ENCODE peak calls at places on chromosomes 5 and 9, in seven cellular contexts. D is aorta, P is HepG2, T is fibroblast of lung, R is upper lobe of right lung, E is lung, X is DND-41. O is an unnamed sample.

GRCh38 chr9:126329476-126330275 is 3.0 kb downstream of the MVB12B start:
- DNase-seq in D (no peak), P (no peak), T (no peak), R (no peak), E (no peak), X (no peak), O (no peak)

GRCh38 chr9:5582835-5583195 is 46.1 kb upstream of the RIC1 start:
- DNase-seq in D (no peak), P (no peak), T (peak; percentile 81), R (no peak), E (no peak), X (no peak), O (no peak)

GRCh38 chr5:161548472-161549094 is 2.1 kb upstream of the GABRB2 start:
- DNase-seq in D (no peak), P (no peak), T (no peak), R (no peak), E (no peak), X (no peak), O (no peak)

GRCh38 chr9:27292646-27293045 is 4.3 kb downstream of the EQTN start:
- DNase-seq in D (no peak), P (no peak), T (peak; percentile 1), R (no peak), E (no peak), X (no peak), O (peak; percentile 20)

GRCh38 chr9:4674783-4675182 is 4.6 kb upstream of the CDC37L1 start:
- DNase-seq in D (no peak), P (peak; percentile 34), T (peak; percentile 87), R (no peak), E (no peak), X (no peak), O (peak; percentile 65)

GRCh38 chr9:126501383-126502331 is 112.1 kb upstream of the LMX1B start:
- DNase-seq in D (peak; percentile 44), P (no peak), T (no peak), R (no peak), E (no peak), X (no peak), O (no peak)

GRCh38 chr9:132976571-132976970 is 1.9 kb upstream of the GFI1B start:
- DNase-seq in D (no peak), P (no peak), T (no peak), R (no peak), E (no peak), X (no peak), O (no peak)

GRCh38 chr5:78659714-78660113 is 11.1 kb upstream of the LHFPL2 start:
- DNase-seq in D (no peak), P (peak; percentile 23), T (peak; percentile 89), R (no peak), E (no peak), X (no peak), O (no peak)

GRCh38 chr9:114156311-114156657 is 947 bp downstream of the COL27A1 start:
- DNase-seq in D (peak; percentile 76), P (no peak), T (no peak), R (no peak), E (no peak), X (no peak), O (peak; percentile 38)

GRCh38 chr9:111632051-111632450 is 917 bp downstream of the DNAJC25 start:
- DNase-seq in D (no peak), P (peak; percentile 23), T (no peak), R (no peak), E (no peak), X (no peak), O (no peak)

GRCh38 chr9:124810513-124811355 is 33.8 kb downstream of the OLFML2A start:
- DNase-seq in D (no peak), P (peak; percentile 65), T (peak; percentile 94), R (no peak), E (no peak), X (no peak), O (peak; percentile 60)

GRCh38 chr5:1380011-1380817 is 35.3 kb upstream of the CLPTM1L start:
- DNase-seq in D (peak; percentile 83), P (peak; percentile 37), T (peak; percentile 12), R (peak; percentile 90), E (peak; percentile 69), X (no peak), O (peak; percentile 65)

GRCh38 chr5:138706655-138707480 is 46.4 kb upstream of the CTNNA1 start:
- DNase-seq in D (no peak), P (no peak), T (peak; percentile 89), R (no peak), E (no peak), X (no peak), O (peak; percentile 92)

GRCh38 chr5:168269950-168270349 is 21.5 kb upstream of the WWC1 start:
- DNase-seq in D (no peak), P (no peak), T (no peak), R (no peak), E (no peak), X (no peak), O (peak; percentile 38)

GRCh38 chr5:176809544-176810083 is 745 bp upstream of the UNC5A start:
- DNase-seq in D (no peak), P (no peak), T (no peak), R (no peak), E (no peak), X (no peak), O (peak; percentile 21)

GRCh38 chr5:134511796-134512660 is 13.4 kb upstream of the JADE2 start:
- DNase-seq in D (peak; percentile 84), P (peak; percentile 74), T (peak; percentile 51), R (peak; percentile 77), E (peak; percentile 80), X (no peak), O (peak; percentile 57)

GRCh38 chr5:77775773-77776605 is at the start of gene TBCA:
- DNase-seq in D (peak; percentile 96), P (peak; percentile 78), T (peak; percentile 86), R (peak; percentile 95), E (peak; percentile 86), X (peak; percentile 94), O (peak; percentile 93)

GRCh38 chr5:135452366-135453030 is 347 bp upstream of the TIFAB start:
- DNase-seq in D (peak; percentile 41), P (no peak), T (no peak), R (no peak), E (no peak), X (no peak), O (no peak)

GRCh38 chr9:124045076-124045829 is 33.7 kb downstream of the LHX2 start:
- DNase-seq in D (peak; percentile 84), P (no peak), T (peak; percentile 11), R (peak; percentile 77), E (no peak), X (no peak), O (no peak)

GRCh38 chr5:52269853-52270252 is 517.9 kb upstream of the ITGA1 start:
- DNase-seq in D (no peak), P (no peak), T (no peak), R (no peak), E (no peak), X (peak; percentile 35), O (no peak)

GRCh38 chr5:175892401-175892800 is 21.0 kb downstream of the CPLX2 start:
- DNase-seq in D (no peak), P (no peak), T (no peak), R (no peak), E (no peak), X (no peak), O (no peak)

GRCh38 chr9:109101810-109102209 is 17.9 kb downstream of the TMEM245 start:
- DNase-seq in D (no peak), P (no peak), T (peak; percentile 97), R (no peak), E (no peak), X (peak; percentile 23), O (no peak)

GRCh38 chr5:9441610-9442009 is 104.3 kb downstream of the SEMA5A start:
- DNase-seq in D (no peak), P (no peak), T (no peak), R (no peak), E (no peak), X (no peak), O (no peak)

GRCh38 chr9:78932849-78933627 is 636.1 kb downstream of the PSAT1 start:
- DNase-seq in D (no peak), P (no peak), T (peak; percentile 84), R (no peak), E (no peak), X (no peak), O (peak; percentile 68)

GRCh38 chr9:124278054-124278540 is 20.3 kb downstream of the NEK6 start:
- DNase-seq in D (no peak), P (no peak), T (no peak), R (no peak), E (no peak), X (no peak), O (no peak)

GRCh38 chr9:127689332-127690000 is 17.3 kb upstream of the CFAP157 start:
- DNase-seq in D (no peak), P (no peak), T (no peak), R (no peak), E (no peak), X (no peak), O (no peak)
- H3K36me3 ChIP-seq in D (peaks cover 2% of the 10 kb centered on the region), P (no peaks in the 10 kb centered on the region), T (peaks cover 10% of the 10 kb centered on the region), R (peaks cover 78% of the 10 kb centered on the region), E (no peaks in the 10 kb centered on the region), X (no peaks in the 10 kb centered on the region), O (peaks cover 4% of the 10 kb centered on the region)

GRCh38 chr9:88278036-88278435 is 110.2 kb upstream of the SPIN1 start:
- DNase-seq in D (peak; percentile 45), P (no peak), T (no peak), R (no peak), E (no peak), X (no peak), O (no peak)

DNA sequence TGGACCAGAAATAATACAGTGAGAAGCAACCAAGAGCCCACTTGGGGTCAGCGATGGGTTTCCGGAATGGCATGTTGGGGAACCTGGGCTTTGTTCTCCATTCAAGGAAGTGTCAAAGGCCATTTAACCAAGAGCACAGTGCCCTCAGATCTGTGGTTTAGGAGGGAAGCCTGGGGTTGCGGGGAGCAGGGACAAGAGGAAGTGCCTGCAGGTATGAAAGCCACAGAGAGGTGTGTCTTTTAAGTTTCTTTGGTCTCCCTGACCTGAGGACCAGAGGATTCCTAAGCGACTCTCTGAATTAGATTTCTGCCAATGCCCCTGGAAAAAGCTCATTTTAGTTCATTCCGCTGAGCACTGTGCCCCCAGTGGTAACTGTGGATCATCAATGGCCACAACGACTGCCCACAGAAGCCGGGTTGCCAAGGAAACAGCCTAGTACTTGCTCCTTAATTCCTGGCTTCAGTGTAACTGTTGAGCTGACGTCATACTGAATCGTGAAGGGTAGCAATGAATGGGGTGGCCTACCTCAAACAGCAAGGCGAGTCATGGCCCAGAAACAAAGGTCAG is 107.3 kb upstream of the SPIN1 start:
- DNase-seq in D (peak; percentile 43), P (no peak), T (peak; percentile 80), R (peak; percentile 15), E (no peak), X (peak; percentile 17), O (peak; percentile 16)
- H3K4me3 ChIP-seq in D (no peak overlapping the region), P (no peak overlapping the region), T (no peak overlapping the region), R (no peak overlapping the region), E (no peak overlapping the region), X (no peak overlapping the region), O (no peak overlapping the region)

GRCh38 chr9:98189412-98189811 is 3.0 kb downstream of the CORO2A start:
- DNase-seq in D (no peak), P (no peak), T (no peak), R (no peak), E (no peak), X (no peak), O (no peak)
- H3K27ac ChIP-seq in D (no peak overlapping the region), P (no peak overlapping the region), T (no peak overlapping the region), R (no peak overlapping the region), E (no peak overlapping the region), X (no peak overlapping the region), O (no peak overlapping the region)

DNA sequence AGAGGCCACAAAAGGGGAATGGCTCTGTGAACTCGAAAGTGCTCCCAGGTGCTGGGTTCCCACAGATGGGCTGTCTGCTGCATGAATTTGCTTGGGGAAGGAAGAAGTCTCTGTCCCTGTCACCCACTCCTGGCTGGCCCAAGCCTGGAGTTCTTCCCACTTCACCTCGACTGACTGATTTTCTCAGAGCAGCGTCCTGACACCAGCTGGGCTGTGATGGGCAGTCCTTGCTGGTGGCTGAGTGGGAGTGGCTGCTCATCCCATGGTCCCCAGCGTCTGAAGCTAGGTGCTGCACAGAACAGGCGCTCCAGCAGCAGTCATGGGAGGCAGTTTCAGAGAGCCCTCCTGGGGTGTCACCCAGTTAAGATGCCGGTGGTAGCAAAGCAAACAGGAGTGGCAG is 10.1 kb upstream of the NEURL1B start:
- DNase-seq in D (peak; percentile 24), P (no peak), T (no peak), R (no peak), E (no peak), X (no peak), O (no peak)
- H3K36me3 ChIP-seq in D (no peaks in the 10 kb centered on the region), P (no peaks in the 10 kb centered on the region), T (no peaks in the 10 kb centered on the region), R (no peaks in the 10 kb centered on the region), E (no peaks in the 10 kb centered on the region), X (no peaks in the 10 kb centered on the region), O (no peaks in the 10 kb centered on the region)

O was measured in cardiac muscle cell.